ENCODE peak calls at places on chromosomes 16 and 17, in seven cellular contexts. W is thoracic aorta, P is cardiac fibroblast, I is foreskin fibroblast, K is psoas muscle, G is epithelial cell of esophagus, H is progenitor cell of endocrine pancreas. E is an unnamed sample.

GRCh38 chr16:71482569-71482968 is 6.6 kb downstream of the ZNF19 start:
- DNase-seq in W (no peak), P (no peak), I (no peak), H (no peak), G (no peak), K (no peak), E (no peak)

GRCh38 chr17:13353590-13353989 is 248.1 kb downstream of the HS3ST3A1 start:
- DNase-seq in K (no peak), H (no peak), I (peak), P (peak), G (no peak), W (no peak), E (no peak)

GRCh38 chr16:68270353-68270752 is 6.0 kb downstream of the SLC7A6 start:
- DNase-seq in G (no peak), K (no peak), P (no peak), I (no peak), H (no peak), W (no peak), E (no peak)

GRCh38 chr16:3577302-3577752 is at the start of gene NLRC3:
- DNase-seq in I (no peak), H (no peak), G (no peak), K (no peak), W (no peak), P (no peak), E (no peak)

GRCh38 chr17:50725769-50726655 is 6.6 kb downstream of the LUC7L3 start:
- DNase-seq in K (no peak), G (no peak), P (no peak), W (no peak), H (no peak), I (no peak), E (no peak)

GRCh38 chr17:62075308-62075815 is 10.3 kb upstream of the MED13 start:
- DNase-seq in P (no peak), W (no peak), I (peak), K (no peak), H (no peak), G (peak), E (no peak)

GRCh38 chr16:52953215-52953614 is 99.5 kb downstream of the CHD9NB start:
- DNase-seq in I (no peak), H (no peak), P (no peak), W (no peak), G (no peak), K (no peak), E (no peak)

GRCh38 chr16:79089735-79090284 is 510.7 kb downstream of the MAF start:
- DNase-seq in P (no peak), G (no peak), I (no peak), K (no peak), W (no peak), H (no peak), E (no peak)

GRCh38 chr17:521168-521525 is 168.5 kb upstream of the RPH3AL start:
- DNase-seq in G (no peak), H (no peak), P (no peak), K (no peak), W (no peak), I (peak), E (no peak)

GRCh38 chr16:10332301-10332700 is 53.6 kb upstream of the ATF7IP2 start:
- DNase-seq in G (no peak), P (no peak), H (peak), I (no peak), K (no peak), W (no peak), E (no peak)

GRCh38 chr17:11645426-11645825 is 47.2 kb downstream of the DNAH9 start:
- DNase-seq in P (no peak), K (no peak), G (no peak), H (no peak), W (no peak), I (no peak), E (no peak)

GRCh38 chr16:66440271-66440802 is 13.2 kb downstream of the BEAN1 start:
- DNase-seq in H (no peak), P (no peak), I (no peak), G (no peak), K (no peak), W (no peak), E (no peak)

GRCh38 chr16:82452002-82452741 is 174.6 kb upstream of the CDH13 start:
- DNase-seq in K (no peak), H (no peak), P (no peak), G (no peak), W (no peak), I (no peak), E (no peak)

GRCh38 chr17:19288453-19288852 is 51.3 kb downstream of the EPN2 start:
- DNase-seq in I (no peak), H (no peak), P (no peak), W (no peak), K (no peak), G (no peak), E (no peak)

GRCh38 chr16:84605339-84605848 is 12.5 kb downstream of the COTL1 start:
- DNase-seq in W (no peak), G (no peak), K (no peak), H (no peak), I (peak), P (no peak), E (no peak)

GRCh38 chr16:84234656-84235285 is 5.0 kb downstream of the KCNG4 start:
- DNase-seq in G (no peak), H (no peak), W (no peak), K (no peak), I (no peak), P (peak), E (no peak)

GRCh38 chr16:86166414-86166813 is 267.5 kb downstream of the IRF8 start:
- DNase-seq in I (no peak), H (no peak), K (no peak), W (no peak), G (no peak), P (no peak), E (no peak)

GRCh38 chr16:84266451-84266850 is 26.6 kb upstream of the KCNG4 start:
- DNase-seq in H (no peak), W (no peak), I (peak), G (peak), K (no peak), P (peak), E (peak)

GRCh38 chr17:38544839-38545209 is 60.9 kb downstream of the SRCIN1 start:
- DNase-seq in W (no peak), H (no peak), P (no peak), G (no peak), K (no peak), I (no peak), E (no peak)

DNA sequence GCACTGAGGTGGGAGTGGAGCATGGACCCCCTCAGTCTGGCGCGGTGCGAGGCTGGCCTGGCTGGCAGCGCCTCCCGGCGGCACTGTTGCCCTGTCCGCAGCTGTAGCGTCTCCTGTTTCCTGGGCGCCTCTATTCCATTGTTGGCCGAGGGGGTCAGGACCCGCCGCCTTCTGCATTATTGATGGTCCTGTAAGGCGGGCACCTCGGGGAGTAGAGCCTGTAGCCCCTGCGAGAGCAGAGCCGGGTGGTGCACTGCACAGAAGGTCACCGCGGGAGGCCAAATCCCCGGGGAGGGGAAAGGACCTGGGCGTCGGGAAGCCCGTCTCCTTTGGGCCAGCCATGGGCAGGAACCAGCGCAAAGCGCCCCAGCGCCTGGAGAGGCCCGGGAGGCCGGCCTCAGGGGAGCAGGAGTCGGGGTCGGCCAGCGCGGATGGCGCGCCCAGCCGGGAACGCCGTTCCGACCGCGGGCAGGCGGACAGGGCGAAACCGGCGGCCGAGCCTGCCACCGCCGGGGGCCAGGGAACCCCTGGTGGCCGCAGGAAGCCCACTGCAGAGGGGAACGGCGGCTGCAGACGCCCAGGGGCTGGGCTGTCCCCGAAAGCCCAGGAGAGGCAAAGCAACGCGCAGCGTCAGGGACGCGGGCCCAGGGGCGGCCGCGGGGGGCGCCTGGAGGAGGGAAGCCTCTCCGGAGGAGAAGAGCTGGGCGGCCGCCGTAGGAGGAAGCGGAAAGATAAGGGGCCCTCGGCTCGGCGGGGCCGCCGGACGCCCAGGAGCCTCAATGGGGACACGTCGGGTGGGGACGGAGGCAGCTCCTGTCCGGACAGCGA is at the start of gene MYO15B:
- DNase-seq in K (peak), G (no peak), P (no peak), W (no peak), I (peak), H (peak), E (peak)
- TF ChIP-seq CTCF in K (peak), G (no peak), P (peak), W (peak), I (no peak), H (peak), E (peak)

GRCh38 chr16:55562936-55563335 is 3.5 kb upstream of the CAPNS2 start:
- DNase-seq in K (no peak), I (peak), G (peak), W (no peak), P (peak), H (no peak), E (no peak)

GRCh38 chr16:55566432-55567175 is at the start of gene CAPNS2:
- DNase-seq in K (no peak), W (no peak), P (no peak), G (peak), H (no peak), I (no peak), E (no peak)

GRCh38 chr16:55567382-55567781 is 898 bp downstream of the CAPNS2 start:
- DNase-seq in W (no peak), I (peak), K (no peak), H (no peak), G (peak), P (peak), E (no peak)

GRCh38 chr16:55561319-55561848 is 5.1 kb upstream of the CAPNS2 start:
- DNase-seq in G (no peak), P (no peak), K (no peak), W (no peak), I (no peak), H (no peak), E (no peak)

GRCh38 chr16:55563797-55564196 is 2.7 kb upstream of the CAPNS2 start:
- DNase-seq in W (no peak), K (no peak), P (peak), H (no peak), I (peak), G (peak), E (no peak)
- TF ChIP-seq CTCF in W (no peak), K (no peak), P (no peak), H (no peak), I (no peak), G (no peak), E (no peak)

GRCh38 chr16:27698266-27698665 is 148.3 kb downstream of the KATNIP start:
- DNase-seq in W (no peak), I (no peak), P (no peak), K (no peak), H (no peak), G (no peak), E (no peak)
- TF ChIP-seq CTCF in W (no peak), I (peak), P (peak), K (no peak), H (peak), G (peak), E (peak)

GRCh38 chr17:65183736-65184135 is 46.6 kb downstream of the RGS9 start:
- DNase-seq in G (peak), P (peak), I (peak), W (no peak), K (no peak), H (no peak), E (no peak)
- TF ChIP-seq CTCF in G (no peak), P (no peak), I (no peak), W (no peak), K (no peak), H (no peak), E (no peak)

E was measured in Calu3.